ENCODE peak calls at places on chromosomes 13 and 19, in four cellular contexts. O is heart left ventricle, D is BE2C, V is GM20000. J is an unnamed sample.

GRCh38 chr13:101384929-101385328 is 31.4 kb downstream of the NALCN start:
- DNase-seq in O (no peak), D (no peak), V (no peak), J (no peak)

GRCh38 chr19:40423938-40424337 is 1.9 kb downstream of the SERTAD1 start:
- DNase-seq in D (no peak), V (no peak), O (no peak), J (no peak)

GRCh38 chr13:21124853-21125252 is 51.5 kb downstream of the SKA3 start:
- DNase-seq in V (no peak), D (peak), O (no peak), J (peak)

GRCh38 chr13:111572956-111573355 is 252.5 kb downstream of the TEX29 start:
- DNase-seq in V (no peak), O (no peak), D (no peak), J (no peak)

GRCh38 chr13:110921209-110921608 is 6.3 kb upstream of the ANKRD10 start:
- DNase-seq in O (no peak), V (no peak), D (no peak), J (no peak)

GRCh38 chr13:56351041-56351440 is 789.7 kb upstream of the PRR20A start:
- DNase-seq in O (no peak), V (no peak), D (peak), J (no peak)

GRCh38 chr19:13098291-13099072 is 4.2 kb downstream of the LYL1 start:
- DNase-seq in D (no peak), V (no peak), O (no peak), J (no peak)

GRCh38 chr19:28961772-28962500 is 251.0 kb downstream of the UQCRFS1 start:
- DNase-seq in V (no peak), O (no peak), D (no peak), J (no peak)

GRCh38 chr13:99028890-99029289 is 51.0 kb upstream of the DOCK9 start:
- DNase-seq in O (no peak), V (peak), D (peak), J (peak)

GRCh38 chr13:75762066-75762937 is 126.2 kb downstream of the LMO7 start:
- DNase-seq in O (no peak), V (peak), D (no peak), J (no peak)

GRCh38 chr19:41376241-41376997 is at the start of gene TMEM91:
- DNase-seq in O (peak), D (peak), V (no peak), J (no peak)

GRCh38 chr13:32115069-32115468 is 83.5 kb downstream of the FRY start:
- DNase-seq in D (no peak), V (no peak), O (no peak), J (peak)

GRCh38 chr19:56138069-56138468 is 3.0 kb upstream of the ZNF444 start:
- DNase-seq in O (no peak), D (no peak), V (no peak), J (no peak)

GRCh38 chr13:104641309-104641708 is 1575.1 kb upstream of the SLC10A2 start:
- DNase-seq in V (no peak), O (no peak), D (peak), J (no peak)

GRCh38 chr19:12872941-12873890 is 8.0 kb downstream of the DNASE2 start:
- DNase-seq in V (peak), D (peak), O (no peak), J (peak)

GRCh38 chr13:53013113-53013512 is 15.5 kb upstream of the OLFM4 start:
- DNase-seq in O (no peak), V (no peak), D (no peak), J (no peak)

GRCh38 chr19:5948697-5949564 is 29.0 kb downstream of the RANBP3 start:
- DNase-seq in O (no peak), D (peak), V (no peak), J (no peak)

GRCh38 chr13:25095862-25096453 is at the start of gene PABPC3:
- DNase-seq in V (no peak), D (no peak), O (no peak), J (no peak)

GRCh38 chr19:18001837-18002345 is 6.1 kb upstream of the ARRDC2 start:
- DNase-seq in D (no peak), O (no peak), V (no peak), J (no peak)

GRCh38 chr19:3360494-3361383 is 5.6 kb upstream of the NFIC start:
- DNase-seq in O (peak), D (peak), V (peak), J (no peak)

GRCh38 chr13:26219726-26220125 is 2.4 kb downstream of the RNF6 start:
- DNase-seq in V (no peak), O (no peak), D (no peak), J (no peak)

GRCh38 chr19:50514346-50515167 is 844 bp upstream of the ASPDH start:
- DNase-seq in O (no peak), D (peak), V (no peak), J (peak)

GRCh38 chr19:18049390-18049789 is 37.3 kb downstream of the IL12RB1 start:
- DNase-seq in V (no peak), D (no peak), O (peak), J (no peak)

GRCh38 chr19:32287811-32288227 is 57.6 kb upstream of the ZNF507 start:
- DNase-seq in V (no peak), O (peak), D (peak), J (peak)

GRCh38 chr19:655691-656090 is 7.3 kb downstream of the RNF126 start:
- DNase-seq in O (no peak), D (no peak), V (no peak), J (no peak)

GRCh38 chr19:16957151-16957662 is 68.4 kb downstream of the F2RL3 start:
- DNase-seq in O (no peak), V (no peak), D (no peak), J (no peak)

GRCh38 chr19:48616491-48617056 is 1.7 kb upstream of the FAM83E start:
- DNase-seq in V (no peak), D (no peak), O (no peak), J (no peak)